ENCODE peak calls at places on chromosomes 16 and 17, in ten cellular contexts. C is sigmoid colon, A is stomach, P is prostate gland, H is Peyer's patch, Q is uterus, K is HepG2, N is H1, Z is spleen, T is body of pancreas. V is an unnamed sample.
A peak's percentile ranks its signal among the peaks of the same experiment; 100 is the strongest.

GRCh38 chr17:41496803-41497484 is 7.2 kb upstream of the KRT36 start:
- DNase-seq in C (no peak), A (peak; percentile 76), P (peak; percentile 59), H (peak; percentile 86), Q (no peak), K (peak; percentile 86), N (peak; percentile 68), Z (peak; percentile 92), T (peak; percentile 53), V (peak; percentile 69)

GRCh38 chr16:89958068-89958467 is 9.5 kb downstream of the DEF8 start:
- DNase-seq in C (no peak), A (no peak), P (no peak), H (no peak), Q (no peak), K (peak; percentile 54), N (no peak), Z (peak; percentile 75), T (no peak), V (peak; percentile 79)

GRCh38 chr17:28317965-28318758 is 838 bp upstream of the TMEM97 start:
- DNase-seq in C (no peak), A (no peak), P (no peak), H (peak; percentile 56), Q (no peak), K (no peak), N (no peak), Z (peak; percentile 85), T (no peak), V (no peak)

GRCh38 chr17:59837362-59838195 is 55.2 kb downstream of the TUBD1 start:
- DNase-seq in C (peak; percentile 89), A (peak; percentile 86), P (peak; percentile 92), H (no peak), Q (peak; percentile 89), K (peak; percentile 100), N (no peak), Z (no peak), T (peak; percentile 88), V (peak; percentile 88)

GRCh38 chr17:79215631-79216030 is 141.0 kb downstream of the ENGASE start:
- DNase-seq in C (no peak), A (no peak), P (no peak), H (no peak), Q (no peak), K (no peak), N (no peak), Z (no peak), T (no peak), V (no peak)

GRCh38 chr17:79921411-79922160 is 82.3 kb upstream of the CBX4 start:
- DNase-seq in C (no peak), A (no peak), P (no peak), H (no peak), Q (no peak), K (no peak), N (no peak), Z (no peak), T (no peak), V (no peak)

GRCh38 chr16:47774661-47775060 is 313.5 kb downstream of the PHKB start:
- DNase-seq in C (no peak), A (peak; percentile 58), P (no peak), H (no peak), Q (no peak), K (peak; percentile 67), N (peak; percentile 13), Z (no peak), T (no peak), V (no peak)

GRCh38 chr17:27566673-27567562 is 64.1 kb upstream of the LGALS9 start:
- DNase-seq in C (no peak), A (no peak), P (no peak), H (no peak), Q (no peak), K (no peak), N (no peak), Z (peak; percentile 32), T (no peak), V (no peak)

GRCh38 chr17:66548158-66548557 is 245.7 kb downstream of the PRKCA start:
- DNase-seq in C (no peak), A (no peak), P (no peak), H (no peak), Q (no peak), K (peak; percentile 23), N (no peak), Z (no peak), T (no peak), V (no peak)

GRCh38 chr17:65553009-65553645 is 8.3 kb downstream of the AXIN2 start:
- DNase-seq in C (no peak), A (no peak), P (no peak), H (no peak), Q (no peak), K (no peak), N (no peak), Z (peak; percentile 6), T (no peak), V (no peak)

GRCh38 chr17:63681530-63681929 is 18.4 kb downstream of the LIMD2 start:
- DNase-seq in C (no peak), A (no peak), P (no peak), H (peak; percentile 31), Q (peak; percentile 50), K (no peak), N (no peak), Z (no peak), T (no peak), V (no peak)

GRCh38 chr17:41642252-41643156 is 18.1 kb upstream of the KRT17 start:
- DNase-seq in C (no peak), A (no peak), P (no peak), H (no peak), Q (no peak), K (no peak), N (no peak), Z (no peak), T (no peak), V (no peak)

GRCh38 chr16:399278-400019 is 2.2 kb upstream of the DECR2 start:
- DNase-seq in C (no peak), A (no peak), P (no peak), H (no peak), Q (no peak), K (no peak), N (no peak), Z (no peak), T (no peak), V (no peak)

GRCh38 chr16:2835638-2836493 is 5.8 kb downstream of the ZG16B start:
- DNase-seq in C (no peak), A (peak; percentile 84), P (peak; percentile 74), H (no peak), Q (no peak), K (peak; percentile 72), N (peak; percentile 72), Z (peak; percentile 40), T (peak; percentile 62), V (no peak)

GRCh38 chr17:39701012-39701783 is 1.3 kb downstream of the ERBB2 start:
- DNase-seq in C (no peak), A (peak; percentile 61), P (no peak), H (peak; percentile 73), Q (no peak), K (no peak), N (no peak), Z (no peak), T (no peak), V (no peak)

GRCh38 chr17:66488874-66489273 is 186.5 kb downstream of the PRKCA start:
- DNase-seq in C (no peak), A (no peak), P (no peak), H (no peak), Q (no peak), K (no peak), N (no peak), Z (no peak), T (no peak), V (no peak)

GRCh38 chr17:68011199-68011665 is 15.0 kb upstream of the C17orf58 start:
- DNase-seq in C (no peak), A (peak; percentile 63), P (no peak), H (peak; percentile 69), Q (no peak), K (peak; percentile 39), N (no peak), Z (peak; percentile 87), T (peak; percentile 56), V (peak; percentile 77)

DNA sequence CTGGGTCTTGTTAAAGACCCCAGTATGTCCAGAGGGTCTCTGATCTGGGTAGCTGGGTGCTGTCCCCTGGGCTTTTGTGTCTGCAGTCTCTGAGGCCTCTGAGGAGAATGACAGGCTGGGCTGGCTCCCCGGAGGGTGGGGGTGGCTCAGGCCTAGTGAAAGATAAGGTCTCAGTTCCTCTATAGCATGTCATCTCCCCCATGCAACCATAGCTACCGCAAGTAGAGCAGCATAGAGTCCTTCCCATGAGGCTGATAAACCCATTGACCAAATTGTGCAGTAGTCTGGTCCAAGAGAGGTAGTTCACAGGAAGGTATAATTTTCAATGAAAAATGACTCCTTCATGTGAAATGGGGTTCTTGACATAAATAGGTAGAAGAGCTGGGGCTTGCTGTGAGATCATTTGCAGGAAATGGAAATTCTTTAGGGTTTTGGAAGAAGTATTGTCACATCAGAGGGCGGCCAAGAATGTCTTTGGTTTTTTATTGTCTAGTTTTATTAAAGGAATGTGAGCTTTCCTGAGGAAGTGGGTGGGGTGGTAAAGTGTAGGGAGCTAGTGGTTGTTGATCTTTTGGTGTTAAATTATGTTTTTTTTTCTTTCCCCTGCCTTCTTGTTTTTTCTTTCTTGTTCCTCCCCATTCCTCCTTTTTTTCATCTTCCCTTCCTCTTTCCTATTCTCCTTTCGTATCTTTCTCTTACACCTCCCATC is 21.0 kb downstream of the SLC7A6OS start:
- DNase-seq in C (no peak), A (no peak), P (no peak), H (no peak), Q (no peak), K (no peak), N (no peak), Z (peak; percentile 88), T (no peak), V (no peak)
- H3K36me3 ChIP-seq in C (peaks cover 23% of the 10 kb centered on the region), A (peaks cover 69% of the 10 kb centered on the region), P (no peaks in the 10 kb centered on the region), H (peaks cover 59% of the 10 kb centered on the region), Q (no peaks in the 10 kb centered on the region), K (peaks cover 53% of the 10 kb centered on the region), N (peaks cover 6% of the 10 kb centered on the region), Z (peaks cover 33% of the 10 kb centered on the region), T (no peaks in the 10 kb centered on the region), V (no peaks in the 10 kb centered on the region)

GRCh38 chr17:3535253-3535995 is 22.2 kb downstream of the TRPV3 start:
- DNase-seq in C (no peak), A (peak; percentile 50), P (no peak), H (peak; percentile 69), Q (no peak), K (no peak), N (peak; percentile 70), Z (peak; percentile 87), T (peak; percentile 55), V (peak; percentile 80)
- TF ChIP-seq POLR2A in C (no peak), A (no peak), P (no peak), H (no peak), Q (no peak), K (no peak), N (no peak), Z (no peak), T (no peak), V (no peak)

DNA sequence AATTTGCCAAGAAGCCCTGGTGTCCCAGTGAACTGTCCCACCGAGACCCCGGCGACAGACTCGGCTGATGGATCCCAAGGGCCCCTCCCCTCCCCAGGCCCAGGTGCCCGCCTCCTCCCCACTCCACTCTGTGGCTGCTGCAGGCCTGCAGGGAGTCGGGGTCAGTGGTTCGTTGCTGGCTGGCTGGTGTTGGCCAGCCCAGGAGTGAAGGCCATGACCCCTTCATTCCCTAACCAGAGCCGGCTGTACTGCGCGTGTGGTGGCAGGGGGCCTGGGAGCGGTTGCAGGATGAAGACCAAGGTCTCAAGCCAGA is 9.2 kb upstream of the TBX2 start:
- DNase-seq in C (no peak), A (no peak), P (no peak), H (no peak), Q (peak; percentile 17), K (no peak), N (no peak), Z (no peak), T (no peak), V (no peak)
- H3K27me3 ChIP-seq in C (peaks cover 36% of the 10 kb centered on the region), A (no peaks in the 10 kb centered on the region), P (no peaks in the 10 kb centered on the region), H (no peaks in the 10 kb centered on the region), Q (no peaks in the 10 kb centered on the region), K (no peaks in the 10 kb centered on the region), N (peaks cover 25% of the 10 kb centered on the region), Z (peaks cover 46% of the 10 kb centered on the region), T (no peaks in the 10 kb centered on the region), V (no peaks in the 10 kb centered on the region)

GRCh38 chr16:25161753-25162152 is 50.2 kb downstream of the LCMT1 start:
- DNase-seq in C (no peak), A (no peak), P (no peak), H (no peak), Q (no peak), K (no peak), N (no peak), Z (no peak), T (no peak), V (no peak)
- H3K36me3 ChIP-seq in C (peaks cover 30% of the 10 kb centered on the region), A (peaks cover 100% of the 10 kb centered on the region), P (no peaks in the 10 kb centered on the region), H (peaks cover 82% of the 10 kb centered on the region), Q (no peaks in the 10 kb centered on the region), K (peaks cover 12% of the 10 kb centered on the region), N (peaks cover 19% of the 10 kb centered on the region), Z (peaks cover 51% of the 10 kb centered on the region), T (no peaks in the 10 kb centered on the region), V (no peaks in the 10 kb centered on the region)

V was measured in testis.